ENCODE peak calls at places on chromosomes 1 and 21, in five cellular contexts. N is HTR-8/SVneo; M is H1; B is naive thymus-derived CD8-positive, alpha-beta T cell; V is HuH-7. D is an unnamed sample.

GRCh38 chr1:238404506-238404905 is 513.8 kb upstream of the ZP4 start:
- DNase-seq in N (no peak), M (no peak), B (no peak), V (no peak), D (no peak)

GRCh38 chr1:41666991-41667631 is 182.6 kb upstream of the EDN2 start:
- DNase-seq in N (no peak), M (no peak), B (peak; percentile 38), V (no peak), D (peak; percentile 30)

GRCh38 chr1:85091647-85092295 is 43.5 kb upstream of the MCOLN3 start:
- DNase-seq in N (no peak), M (no peak), B (no peak), V (no peak), D (no peak)

GRCh38 chr1:105072850-105073249 is 1323.2 kb downstream of the AMY1C start:
- DNase-seq in N (no peak), M (no peak), B (no peak), V (peak; percentile 7), D (no peak)

GRCh38 chr1:246580497-246581047 is 14.3 kb downstream of the CNST start:
- DNase-seq in N (no peak), M (no peak), B (no peak), V (no peak), D (no peak)

GRCh38 chr1:150115121-150115520 is 34.6 kb upstream of the PLEKHO1 start:
- DNase-seq in N (no peak), M (no peak), B (no peak), V (no peak), D (no peak)

GRCh38 chr21:33327326-33327725 is 2.6 kb downstream of the IFNAR1 start:
- DNase-seq in N (no peak), M (no peak), B (no peak), V (no peak), D (no peak)

GRCh38 chr1:39944410-39944809 is 10.5 kb upstream of the MFSD2A start:
- DNase-seq in N (no peak), M (no peak), B (no peak), V (no peak), D (no peak)

GRCh38 chr1:39681999-39682398 is 9.2 kb downstream of the HPCAL4 start:
- DNase-seq in N (no peak), M (no peak), B (no peak), V (no peak), D (no peak)

GRCh38 chr1:86380257-86380861 is 15.8 kb downstream of the ODF2L start:
- DNase-seq in N (peak; percentile 30), M (no peak), B (no peak), V (peak; percentile 20), D (no peak)

GRCh38 chr1:230578621-230579020 is 63.7 kb upstream of the COG2 start:
- DNase-seq in N (no peak), M (no peak), B (no peak), V (no peak), D (no peak)

GRCh38 chr1:230113605-230114241 is 46.7 kb downstream of the GALNT2 start:
- DNase-seq in N (peak; percentile 82), M (no peak), B (no peak), V (no peak), D (no peak)

GRCh38 chr1:25046194-25046532 is 116.1 kb upstream of the RUNX3 start:
- DNase-seq in N (no peak), M (no peak), B (no peak), V (no peak), D (no peak)

GRCh38 chr1:232529747-232530146 is 100.2 kb downstream of the SIPA1L2 start:
- DNase-seq in N (no peak), M (no peak), B (no peak), V (no peak), D (no peak)

GRCh38 chr1:228964178-228964819 is 229.0 kb downstream of the RHOU start:
- DNase-seq in N (peak; percentile 63), M (no peak), B (no peak), V (peak; percentile 57), D (no peak)

GRCh38 chr1:52337439-52337838 is 28.6 kb downstream of the CC2D1B start:
- DNase-seq in N (no peak), M (no peak), B (no peak), V (no peak), D (no peak)

GRCh38 chr1:173206816-173207595 is at the start of gene TNFSF4:
- DNase-seq in N (no peak), M (no peak), B (no peak), V (no peak), D (no peak)

GRCh38 chr1:167223144-167224103 is 2.7 kb downstream of the POU2F1 start:
- DNase-seq in N (peak; percentile 51), M (no peak), B (no peak), V (no peak), D (no peak)

GRCh38 chr1:53278294-53278693 is 40.0 kb upstream of the MAGOH start:
- DNase-seq in N (peak; percentile 59), M (no peak), B (peak; percentile 70), V (peak; percentile 79), D (peak; percentile 70)

GRCh38 chr1:75632350-75632949 is 21.5 kb upstream of the SLC44A5 start:
- DNase-seq in N (no peak), M (no peak), B (no peak), V (peak; percentile 16), D (no peak)

GRCh38 chr1:204896787-204897469 is 26.3 kb downstream of the NFASC start:
- DNase-seq in N (no peak), M (no peak), B (no peak), V (no peak), D (no peak)

GRCh38 chr1:246292571-246292970 is 214.5 kb downstream of the SMYD3 start:
- DNase-seq in N (no peak), M (no peak), B (no peak), V (no peak), D (no peak)

GRCh38 chr1:91575909-91576519 is 75.4 kb downstream of the CDC7 start:
- DNase-seq in N (no peak), M (no peak), B (no peak), V (no peak), D (no peak)

GRCh38 chr1:24236170-24237045 is 49.3 kb upstream of the IFNLR1 start:
- DNase-seq in N (peak; percentile 42), M (no peak), B (no peak), V (no peak), D (no peak)

GRCh38 chr1:35884934-35885333 is 1.9 kb downstream of the AGO1 start:
- DNase-seq in N (no peak), M (no peak), B (no peak), V (no peak), D (no peak)

GRCh38 chr1:184905601-184906322 is 68.5 kb downstream of the NIBAN1 start:
- DNase-seq in N (no peak), M (no peak), B (no peak), V (peak; percentile 26), D (no peak)

GRCh38 chr1:220046052-220046930 is at the start of gene EPRS1:
- DNase-seq in N (peak; percentile 94), M (peak; percentile 95), B (peak; percentile 95), V (peak; percentile 92), D (peak; percentile 86)

GRCh38 chr1:30606166-30606565 is 117.2 kb downstream of the MATN1 start:
- DNase-seq in N (no peak), M (no peak), B (no peak), V (no peak), D (no peak)

GRCh38 chr1:113074237-113074636 is 1.2 kb downstream of the LRIG2 start:
- DNase-seq in N (no peak), M (no peak), B (no peak), V (no peak), D (no peak)

GRCh38 chr1:38028105-38028591 is 15.6 kb downstream of the UTP11 start:
- DNase-seq in N (no peak), M (no peak), B (no peak), V (no peak), D (no peak)

GRCh38 chr1:218347316-218347712 is 2.2 kb downstream of the TGFB2 start:
- DNase-seq in N (no peak), M (no peak), B (no peak), V (peak; percentile 28), D (no peak)

GRCh38 chr1:52976183-52977035 is 49.3 kb downstream of the SCP2 start:
- DNase-seq in N (no peak), M (peak; percentile 38), B (no peak), V (no peak), D (no peak)

GRCh38 chr1:231584117-231584516 is 42.5 kb upstream of the DISC1 start:
- DNase-seq in N (peak; percentile 67), M (no peak), B (no peak), V (peak; percentile 40), D (no peak)

GRCh38 chr21:41580758-41581554 is 73.0 kb upstream of the TMPRSS2 start:
- DNase-seq in N (no peak), M (no peak), B (no peak), V (no peak), D (no peak)

D was measured in CD4-positive, alpha-beta T cell.